ENCODE peak calls at places on chromosome 2, in seven cellular contexts. One of them, this sample, is unnamed. For H3K36me3, the result is how much of the 10 kb centered on the place peaks cover.

GRCh38 chr2:176652300-176653182 is 383.3 kb downstream of the MTX2 start:
- DNase-seq in gastrocnemius medialis: no peak
- DNase-seq in aorta: no peak
- DNase-seq in fibroblast of lung: peak
- DNase-seq in body of pancreas: no peak
- DNase-seq in astrocyte: peak
- DNase-seq in pancreas: peak
- DNase-seq in this sample: peak

GRCh38 chr2:9207641-9208301 is 1.2 kb downstream of the ASAP2 start:
- DNase-seq in fibroblast of lung: no peak
- DNase-seq in gastrocnemius medialis: no peak
- DNase-seq in aorta: no peak
- DNase-seq in pancreas: peak
- DNase-seq in astrocyte: no peak
- DNase-seq in body of pancreas: peak
- DNase-seq in this sample: peak

GRCh38 chr2:98308532-98308931 is 37.7 kb upstream of the CNGA3 start:
- DNase-seq in pancreas: no peak
- DNase-seq in astrocyte: no peak
- DNase-seq in body of pancreas: no peak
- DNase-seq in aorta: no peak
- DNase-seq in fibroblast of lung: no peak
- DNase-seq in gastrocnemius medialis: no peak
- DNase-seq in this sample: no peak

GRCh38 chr2:229363126-229363814 is 92.2 kb upstream of the PID1 start:
- DNase-seq in body of pancreas: no peak
- DNase-seq in fibroblast of lung: peak
- DNase-seq in gastrocnemius medialis: no peak
- DNase-seq in astrocyte: peak
- DNase-seq in pancreas: no peak
- DNase-seq in aorta: no peak
- DNase-seq in this sample: peak

GRCh38 chr2:128093762-128094161 is 2.8 kb downstream of the UGGT1 start:
- DNase-seq in body of pancreas: no peak
- DNase-seq in fibroblast of lung: no peak
- DNase-seq in aorta: no peak
- DNase-seq in gastrocnemius medialis: no peak
- DNase-seq in astrocyte: no peak
- DNase-seq in pancreas: no peak
- DNase-seq in this sample: no peak

GRCh38 chr2:37168217-37168981 is 11.6 kb upstream of the EIF2AK2 start:
- DNase-seq in aorta: no peak
- DNase-seq in astrocyte: peak
- DNase-seq in body of pancreas: peak
- DNase-seq in gastrocnemius medialis: no peak
- DNase-seq in pancreas: no peak
- DNase-seq in fibroblast of lung: peak
- DNase-seq in this sample: peak

GRCh38 chr2:171547256-171547655 is 25.0 kb downstream of the CYBRD1 start:
- DNase-seq in body of pancreas: no peak
- DNase-seq in pancreas: no peak
- DNase-seq in gastrocnemius medialis: no peak
- DNase-seq in fibroblast of lung: no peak
- DNase-seq in astrocyte: no peak
- DNase-seq in aorta: no peak
- DNase-seq in this sample: no peak

GRCh38 chr2:128442891-128443302 is 124.2 kb upstream of the HS6ST1 start:
- DNase-seq in aorta: no peak
- DNase-seq in body of pancreas: peak
- DNase-seq in gastrocnemius medialis: no peak
- DNase-seq in astrocyte: no peak
- DNase-seq in fibroblast of lung: no peak
- DNase-seq in pancreas: peak
- DNase-seq in this sample: no peak

GRCh38 chr2:145692971-145693478 is 1173.1 kb upstream of the ZEB2 start:
- DNase-seq in fibroblast of lung: peak
- DNase-seq in pancreas: peak
- DNase-seq in body of pancreas: peak
- DNase-seq in astrocyte: peak
- DNase-seq in aorta: no peak
- DNase-seq in gastrocnemius medialis: peak
- DNase-seq in this sample: peak

GRCh38 chr2:196783431-196784094 is 15.9 kb downstream of the GTF3C3 start:
- DNase-seq in astrocyte: peak
- DNase-seq in pancreas: no peak
- DNase-seq in aorta: no peak
- DNase-seq in fibroblast of lung: peak
- DNase-seq in body of pancreas: no peak
- DNase-seq in gastrocnemius medialis: no peak
- DNase-seq in this sample: peak

GRCh38 chr2:167943877-167944276 is 303.5 kb downstream of the STK39 start:
- DNase-seq in pancreas: no peak
- DNase-seq in aorta: no peak
- DNase-seq in astrocyte: peak
- DNase-seq in fibroblast of lung: peak
- DNase-seq in body of pancreas: no peak
- DNase-seq in gastrocnemius medialis: no peak
- DNase-seq in this sample: peak

GRCh38 chr2:86035883-86036789 is 69.5 kb downstream of the POLR1A start:
- DNase-seq in fibroblast of lung: peak
- DNase-seq in astrocyte: peak
- DNase-seq in body of pancreas: peak
- DNase-seq in aorta: peak
- DNase-seq in gastrocnemius medialis: peak
- DNase-seq in pancreas: peak
- DNase-seq in this sample: no peak

GRCh38 chr2:219344756-219345458 is 12.4 kb upstream of the RESP18 start:
- DNase-seq in pancreas: peak
- DNase-seq in astrocyte: peak
- DNase-seq in aorta: peak
- DNase-seq in fibroblast of lung: peak
- DNase-seq in gastrocnemius medialis: peak
- DNase-seq in body of pancreas: peak
- DNase-seq in this sample: peak

GRCh38 chr2:65061146-65061909 is 5.1 kb downstream of the CEP68 start:
- DNase-seq in gastrocnemius medialis: no peak
- DNase-seq in astrocyte: no peak
- DNase-seq in aorta: no peak
- DNase-seq in pancreas: peak
- DNase-seq in body of pancreas: peak
- DNase-seq in fibroblast of lung: no peak
- DNase-seq in this sample: no peak
- H3K36me3 ChIP-seq in gastrocnemius medialis: under half
- H3K36me3 ChIP-seq in astrocyte: under half
- H3K36me3 ChIP-seq in aorta: under half
- H3K36me3 ChIP-seq in pancreas: under half
- H3K36me3 ChIP-seq in body of pancreas: under half
- H3K36me3 ChIP-seq in fibroblast of lung: under half
- H3K36me3 ChIP-seq in this sample: under half

GRCh38 chr2:199933466-199933865 is 21.8 kb downstream of the TYW5 start:
- DNase-seq in aorta: no peak
- DNase-seq in fibroblast of lung: no peak
- DNase-seq in astrocyte: no peak
- DNase-seq in pancreas: no peak
- DNase-seq in body of pancreas: no peak
- DNase-seq in gastrocnemius medialis: no peak
- DNase-seq in this sample: no peak
- H3K36me3 ChIP-seq in aorta: under half
- H3K36me3 ChIP-seq in fibroblast of lung: under half
- H3K36me3 ChIP-seq in astrocyte: under half
- H3K36me3 ChIP-seq in pancreas: under half
- H3K36me3 ChIP-seq in body of pancreas: under half
- H3K36me3 ChIP-seq in gastrocnemius medialis: under half
- H3K36me3 ChIP-seq in this sample: under half

GRCh38 chr2:216149741-216150140 is 40.6 kb downstream of the XRCC5 start:
- DNase-seq in aorta: no peak
- DNase-seq in body of pancreas: no peak
- DNase-seq in pancreas: no peak
- DNase-seq in fibroblast of lung: peak
- DNase-seq in gastrocnemius medialis: no peak
- DNase-seq in astrocyte: peak
- DNase-seq in this sample: peak
- H3K36me3 ChIP-seq in aorta: under half
- H3K36me3 ChIP-seq in body of pancreas: under half
- H3K36me3 ChIP-seq in pancreas: under half
- H3K36me3 ChIP-seq in fibroblast of lung: under half
- H3K36me3 ChIP-seq in gastrocnemius medialis: half or more
- H3K36me3 ChIP-seq in astrocyte: half or more
- H3K36me3 ChIP-seq in this sample: half or more

GRCh38 chr2:162266468-162266754 is 23.2 kb upstream of the FAP start:
- DNase-seq in gastrocnemius medialis: no peak
- DNase-seq in astrocyte: no peak
- DNase-seq in fibroblast of lung: no peak
- DNase-seq in body of pancreas: no peak
- DNase-seq in aorta: no peak
- DNase-seq in pancreas: no peak
- DNase-seq in this sample: no peak
- H3K36me3 ChIP-seq in gastrocnemius medialis: under half
- H3K36me3 ChIP-seq in astrocyte: under half
- H3K36me3 ChIP-seq in fibroblast of lung: under half
- H3K36me3 ChIP-seq in body of pancreas: under half
- H3K36me3 ChIP-seq in aorta: under half
- H3K36me3 ChIP-seq in pancreas: under half
- H3K36me3 ChIP-seq in this sample: under half

GRCh38 chr2:199950396-199950795 is 4.9 kb downstream of the TYW5 start:
- DNase-seq in aorta: no peak
- DNase-seq in body of pancreas: no peak
- DNase-seq in pancreas: no peak
- DNase-seq in fibroblast of lung: no peak
- DNase-seq in astrocyte: no peak
- DNase-seq in gastrocnemius medialis: no peak
- DNase-seq in this sample: no peak
- H3K36me3 ChIP-seq in aorta: under half
- H3K36me3 ChIP-seq in body of pancreas: under half
- H3K36me3 ChIP-seq in pancreas: under half
- H3K36me3 ChIP-seq in fibroblast of lung: under half
- H3K36me3 ChIP-seq in astrocyte: under half
- H3K36me3 ChIP-seq in gastrocnemius medialis: under half
- H3K36me3 ChIP-seq in this sample: under half

GRCh38 chr2:110650346-110650745 is 27.5 kb downstream of the BUB1 start:
- DNase-seq in body of pancreas: no peak
- DNase-seq in astrocyte: no peak
- DNase-seq in gastrocnemius medialis: no peak
- DNase-seq in pancreas: no peak
- DNase-seq in aorta: no peak
- DNase-seq in fibroblast of lung: no peak
- DNase-seq in this sample: no peak
- H3K36me3 ChIP-seq in body of pancreas: under half
- H3K36me3 ChIP-seq in astrocyte: under half
- H3K36me3 ChIP-seq in gastrocnemius medialis: under half
- H3K36me3 ChIP-seq in pancreas: under half
- H3K36me3 ChIP-seq in aorta: under half
- H3K36me3 ChIP-seq in fibroblast of lung: under half
- H3K36me3 ChIP-seq in this sample: half or more

GRCh38 chr2:54649191-54649590 is 74.3 kb upstream of the EML6 start:
- DNase-seq in gastrocnemius medialis: no peak
- DNase-seq in fibroblast of lung: no peak
- DNase-seq in body of pancreas: no peak
- DNase-seq in aorta: no peak
- DNase-seq in astrocyte: no peak
- DNase-seq in pancreas: no peak
- DNase-seq in this sample: no peak
- H3K36me3 ChIP-seq in gastrocnemius medialis: half or more
- H3K36me3 ChIP-seq in fibroblast of lung: under half
- H3K36me3 ChIP-seq in body of pancreas: half or more
- H3K36me3 ChIP-seq in aorta: under half
- H3K36me3 ChIP-seq in astrocyte: half or more
- H3K36me3 ChIP-seq in pancreas: under half
- H3K36me3 ChIP-seq in this sample: half or more

GRCh38 chr2:233189032-233189431 is 62.4 kb upstream of the ATG16L1 start:
- DNase-seq in fibroblast of lung: no peak
- DNase-seq in pancreas: no peak
- DNase-seq in aorta: no peak
- DNase-seq in gastrocnemius medialis: no peak
- DNase-seq in astrocyte: no peak
- DNase-seq in body of pancreas: no peak
- DNase-seq in this sample: no peak
- H3K36me3 ChIP-seq in fibroblast of lung: under half
- H3K36me3 ChIP-seq in pancreas: under half
- H3K36me3 ChIP-seq in aorta: under half
- H3K36me3 ChIP-seq in gastrocnemius medialis: under half
- H3K36me3 ChIP-seq in astrocyte: under half
- H3K36me3 ChIP-seq in body of pancreas: under half
- H3K36me3 ChIP-seq in this sample: under half

GRCh38 chr2:233450854-233451575 is 96.7 kb downstream of the DGKD start:
- DNase-seq in astrocyte: no peak
- DNase-seq in gastrocnemius medialis: peak
- DNase-seq in aorta: no peak
- DNase-seq in fibroblast of lung: no peak
- DNase-seq in body of pancreas: no peak
- DNase-seq in pancreas: no peak
- DNase-seq in this sample: no peak

GRCh38 chr2:233449071-233449901 is 95.0 kb downstream of the DGKD start:
- DNase-seq in gastrocnemius medialis: peak
- DNase-seq in aorta: no peak
- DNase-seq in pancreas: no peak
- DNase-seq in body of pancreas: peak
- DNase-seq in fibroblast of lung: peak
- DNase-seq in astrocyte: peak
- DNase-seq in this sample: peak

GRCh38 chr2:233448565-233448964 is 94.3 kb downstream of the DGKD start:
- DNase-seq in aorta: no peak
- DNase-seq in body of pancreas: no peak
- DNase-seq in pancreas: no peak
- DNase-seq in astrocyte: no peak
- DNase-seq in gastrocnemius medialis: peak
- DNase-seq in fibroblast of lung: no peak
- DNase-seq in this sample: no peak

GRCh38 chr2:233451950-233452349 is 97.7 kb downstream of the DGKD start:
- DNase-seq in fibroblast of lung: no peak
- DNase-seq in body of pancreas: no peak
- DNase-seq in pancreas: no peak
- DNase-seq in astrocyte: no peak
- DNase-seq in aorta: no peak
- DNase-seq in gastrocnemius medialis: peak
- DNase-seq in this sample: no peak

DNA sequence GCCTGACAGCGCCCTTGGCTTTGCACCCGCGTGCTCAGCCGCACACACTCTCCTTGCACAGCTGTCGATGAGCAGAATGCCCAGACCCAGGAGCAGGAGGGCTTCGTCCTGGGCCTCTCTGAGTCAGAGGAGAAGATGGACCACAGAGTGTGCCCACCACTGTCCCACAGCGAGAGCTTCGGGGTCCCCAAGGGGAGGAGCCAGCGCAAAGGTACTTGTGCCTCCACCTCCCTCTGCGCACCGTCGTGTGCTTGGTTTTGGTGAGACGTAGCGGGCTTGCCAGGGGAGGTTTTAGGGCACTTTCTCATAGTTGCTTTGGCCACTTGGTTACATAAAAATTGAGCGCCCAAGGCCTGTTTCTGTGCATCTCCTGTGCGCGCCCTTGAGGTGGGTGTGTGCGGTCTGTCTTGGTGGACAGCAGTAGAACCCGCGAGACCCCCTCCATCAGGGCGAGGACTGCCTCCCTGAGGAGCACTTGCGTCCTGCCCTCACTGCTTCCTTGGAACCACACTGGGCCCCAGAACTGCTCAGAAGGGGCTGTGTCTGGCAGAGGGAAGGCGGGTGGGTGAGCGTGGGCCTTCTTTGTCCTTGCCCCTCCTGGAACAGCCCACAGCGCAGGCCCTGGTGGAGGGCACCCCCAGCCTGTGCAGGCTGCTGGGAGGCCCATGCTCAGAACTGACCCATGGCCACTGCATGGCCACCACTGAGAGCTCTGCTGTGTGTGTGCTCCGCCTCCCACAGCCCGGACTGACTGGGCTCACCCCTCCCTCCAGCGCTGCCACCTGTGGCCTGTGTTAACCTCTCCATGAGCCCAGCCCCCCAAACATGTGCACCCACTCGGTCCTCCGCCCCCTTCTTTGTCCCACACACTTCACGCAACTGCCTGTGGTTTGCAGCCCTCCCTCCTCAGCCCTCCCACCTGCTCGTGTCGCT is 95.9 kb downstream of the DGKD start:
- DNase-seq in fibroblast of lung: no peak
- DNase-seq in aorta: no peak
- DNase-seq in astrocyte: no peak
- DNase-seq in body of pancreas: no peak
- DNase-seq in gastrocnemius medialis: peak
- DNase-seq in pancreas: no peak
- DNase-seq in this sample: no peak
- H3K36me3 ChIP-seq in fibroblast of lung: under half
- H3K36me3 ChIP-seq in aorta: under half
- H3K36me3 ChIP-seq in astrocyte: under half
- H3K36me3 ChIP-seq in body of pancreas: under half
- H3K36me3 ChIP-seq in gastrocnemius medialis: half or more
- H3K36me3 ChIP-seq in pancreas: under half
- H3K36me3 ChIP-seq in this sample: half or more

This sample was measured in PC-3.